ENCODE peak calls at places on chromosomes 1 and 21, in eight cellular contexts. H is cardiac fibroblast, S is AG08395, R is transverse colon, J is tibial artery, L is brain microvascular endothelial cell, O is retina, W is NCI-H460. V is an unnamed sample.

GRCh38 chr1:234573711-234574299 is 36.2 kb downstream of the IRF2BP2 start:
- DNase-seq in H (peak), S (no peak), R (no peak), J (peak), L (no peak), O (no peak), W (peak), V (no peak)

GRCh38 chr1:75079535-75080290 is 54.5 kb upstream of the LHX8 start:
- DNase-seq in H (no peak), S (no peak), R (no peak), J (no peak), L (no peak), O (no peak), W (peak), V (no peak)

GRCh38 chr1:85356130-85356529 is 79.7 kb upstream of the BCL10 start:
- DNase-seq in H (no peak), S (no peak), R (no peak), J (no peak), L (no peak), O (no peak), W (no peak), V (no peak)

GRCh38 chr1:203133969-203134725 is 6.6 kb downstream of the ADORA1 start:
- DNase-seq in H (peak), S (no peak), R (peak), J (no peak), L (no peak), O (no peak), W (no peak), V (peak)

GRCh38 chr21:40300300-40300699 is 433.1 kb downstream of the PCP4 start:
- DNase-seq in H (no peak), S (no peak), R (no peak), J (no peak), L (no peak), O (no peak), W (no peak), V (no peak)

GRCh38 chr1:231387770-231388669 is 34.1 kb downstream of the EGLN1 start:
- DNase-seq in H (no peak), S (peak), R (no peak), J (no peak), L (no peak), O (no peak), W (peak), V (peak)

GRCh38 chr1:1847061-1847460 is 43.8 kb downstream of the GNB1 start:
- DNase-seq in H (no peak), S (no peak), R (peak), J (no peak), L (no peak), O (no peak), W (no peak), V (no peak)

GRCh38 chr21:41228492-41228891 is 60.5 kb downstream of the BACE2 start:
- DNase-seq in H (no peak), S (no peak), R (no peak), J (no peak), L (no peak), O (no peak), W (no peak), V (no peak)

GRCh38 chr1:208256091-208256490 is 11.9 kb upstream of the PLXNA2 start:
- DNase-seq in H (no peak), S (no peak), R (no peak), J (no peak), L (no peak), O (no peak), W (no peak), V (no peak)

GRCh38 chr1:59258412-59259032 is 38.4 kb upstream of the FGGY start:
- DNase-seq in H (peak), S (no peak), R (no peak), J (no peak), L (no peak), O (no peak), W (no peak), V (no peak)

GRCh38 chr1:90831910-90832309 is 114.8 kb upstream of the BARHL2 start:
- DNase-seq in H (no peak), S (no peak), R (no peak), J (no peak), L (no peak), O (peak), W (no peak), V (no peak)

GRCh38 chr1:41626616-41627375 is 142.3 kb upstream of the EDN2 start:
- DNase-seq in H (peak), S (peak), R (no peak), J (no peak), L (no peak), O (no peak), W (no peak), V (peak)

GRCh38 chr1:5905431-5905830 is 86.8 kb downstream of the NPHP4 start:
- DNase-seq in H (no peak), S (no peak), R (no peak), J (no peak), L (no peak), O (no peak), W (no peak), V (no peak)

V was measured in RCC 7860.